ENCODE peak calls at places on chromosomes 1 and 21, in nine cellular contexts. F is uterus, S is fibroblast of mammary gland, D is GM12865, A is AG04450, P is NT2/D1, Y is left lung, T is AG10803, Q is body of pancreas. I is an unnamed sample.
A peak's percentile ranks its signal among the peaks of the same experiment; 100 is the strongest.

GRCh38 chr21:33394260-33394659 is 9.0 kb upstream of the IFNGR2 start:
- DNase-seq in Q (no peak), S (no peak), T (peak; percentile 78), F (no peak), D (peak; percentile 35), P (no peak), A (no peak), Y (no peak), I (no peak)

GRCh38 chr1:104172243-104172681 is 422.6 kb downstream of the AMY1C start:
- DNase-seq in Q (no peak), S (no peak), D (no peak), Y (peak; percentile 67), A (no peak), P (no peak), T (no peak), F (no peak), I (no peak)

GRCh38 chr1:184296466-184297243 is 90.2 kb upstream of the C1orf21 start:
- DNase-seq in P (no peak), Q (peak; percentile 89), F (peak; percentile 91), A (peak; percentile 63), Y (no peak), T (peak; percentile 94), S (peak; percentile 93), D (peak; percentile 40), I (peak; percentile 97)

GRCh38 chr1:178928985-178929384 is 58.1 kb upstream of the ANGPTL1 start:
- DNase-seq in Y (no peak), F (no peak), D (peak; percentile 16), S (no peak), P (peak; percentile 32), Q (no peak), A (no peak), T (no peak), I (peak; percentile 41)

GRCh38 chr1:66752000-66752592 is at the start of gene DYNLT5:
- DNase-seq in P (peak; percentile 33), F (peak; percentile 24), T (peak; percentile 64), D (no peak), Y (peak; percentile 92), A (no peak), Q (peak; percentile 14), S (peak; percentile 67), I (peak; percentile 68)

GRCh38 chr1:73162576-73162975 is 880.2 kb upstream of the NEGR1 start:
- DNase-seq in S (peak; percentile 0), A (no peak), Y (no peak), T (no peak), P (no peak), D (no peak), Q (no peak), F (no peak), I (no peak)

GRCh38 chr1:240189386-240189989 is 97.8 kb downstream of the FMN2 start:
- DNase-seq in Q (peak; percentile 34), Y (no peak), T (peak; percentile 42), F (no peak), P (peak; percentile 32), S (peak; percentile 54), D (peak; percentile 39), A (no peak), I (peak; percentile 54)

GRCh38 chr1:54304518-54304917 is 101.7 kb downstream of the SSBP3 start:
- DNase-seq in A (no peak), P (no peak), Y (no peak), F (no peak), Q (no peak), T (no peak), D (no peak), S (no peak), I (no peak)

GRCh38 chr1:67724928-67725560 is 40.0 kb downstream of the GADD45A start:
- DNase-seq in S (peak; percentile 94), P (no peak), D (no peak), T (peak; percentile 93), Y (no peak), Q (peak; percentile 34), A (no peak), F (peak; percentile 59), I (peak; percentile 95)

GRCh38 chr1:215637041-215637573 is 70.0 kb downstream of the KCTD3 start:
- DNase-seq in A (peak; percentile 79), Q (peak; percentile 54), S (peak; percentile 85), T (peak; percentile 74), D (no peak), Y (no peak), F (no peak), P (no peak), I (peak; percentile 55)

GRCh38 chr21:44527983-44528633 is 11.9 kb downstream of the KRTAP10-1 start:
- DNase-seq in P (no peak), Q (peak; percentile 5), F (peak; percentile 1), A (no peak), T (no peak), S (no peak), Y (peak; percentile 55), D (no peak), I (no peak)

GRCh38 chr1:243483952-243484351 is 228.1 kb downstream of the SDCCAG8 start:
- DNase-seq in P (no peak), D (no peak), A (no peak), Q (no peak), T (no peak), F (no peak), Y (no peak), S (no peak), I (no peak)

GRCh38 chr1:243482237-243483022 is 226.6 kb downstream of the SDCCAG8 start:
- DNase-seq in F (peak; percentile 44), D (no peak), A (no peak), S (peak; percentile 47), T (peak; percentile 91), Y (no peak), Q (no peak), P (no peak), I (peak; percentile 85)

GRCh38 chr1:243487036-243487648 is 231.3 kb downstream of the SDCCAG8 start:
- DNase-seq in S (no peak), P (no peak), A (no peak), D (no peak), T (no peak), Q (no peak), Y (no peak), F (no peak), I (no peak)

GRCh38 chr1:243481101-243481500 is 225.3 kb downstream of the SDCCAG8 start:
- DNase-seq in Y (no peak), S (no peak), A (no peak), P (no peak), T (no peak), F (no peak), Q (no peak), D (no peak), I (no peak)

GRCh38 chr1:243483084-243483845 is 227.4 kb downstream of the SDCCAG8 start:
- DNase-seq in T (no peak), S (no peak), P (peak; percentile 64), F (no peak), D (no peak), Q (no peak), A (no peak), Y (no peak), I (no peak)
- H3K4me3 ChIP-seq in T (peak overlapping the region; percentile 31), S (no peak overlapping the region), P (peak overlapping the region; percentile 57), F (no peak overlapping the region), D (no peak overlapping the region), Q (no peak overlapping the region), A (no peak overlapping the region), Y (peak overlapping the region; percentile 19), I (no peak overlapping the region)

GRCh38 chr1:17189632-17190525 is 15.0 kb upstream of the PADI1 start:
- DNase-seq in Y (no peak), S (peak; percentile 79), F (no peak), T (peak; percentile 98), P (peak; percentile 35), D (no peak), Q (no peak), A (peak; percentile 85), I (peak; percentile 94)

GRCh38 chr1:17191990-17192242 is 13.0 kb upstream of the PADI1 start:
- DNase-seq in Q (no peak), D (no peak), A (no peak), F (no peak), P (no peak), S (no peak), Y (no peak), T (no peak), I (no peak)

GRCh38 chr1:17192394-17193221 is 12.3 kb upstream of the PADI1 start:
- DNase-seq in Q (no peak), T (no peak), F (no peak), Y (no peak), S (no peak), D (no peak), P (no peak), A (no peak), I (peak; percentile 17)

GRCh38 chr1:17188889-17189631 is 15.9 kb upstream of the PADI1 start:
- DNase-seq in S (no peak), Q (no peak), P (no peak), A (no peak), D (no peak), F (no peak), T (no peak), Y (no peak), I (no peak)

GRCh38 chr1:17190526-17190995 is 14.4 kb upstream of the PADI1 start:
- DNase-seq in S (no peak), A (no peak), T (no peak), P (no peak), Y (no peak), D (no peak), Q (no peak), F (no peak), I (no peak)
- H3K4me3 ChIP-seq in S (no peak overlapping the region), A (no peak overlapping the region), T (no peak overlapping the region), P (no peak overlapping the region), Y (no peak overlapping the region), D (no peak overlapping the region), Q (no peak overlapping the region), F (no peak overlapping the region), I (no peak overlapping the region)

DNA sequence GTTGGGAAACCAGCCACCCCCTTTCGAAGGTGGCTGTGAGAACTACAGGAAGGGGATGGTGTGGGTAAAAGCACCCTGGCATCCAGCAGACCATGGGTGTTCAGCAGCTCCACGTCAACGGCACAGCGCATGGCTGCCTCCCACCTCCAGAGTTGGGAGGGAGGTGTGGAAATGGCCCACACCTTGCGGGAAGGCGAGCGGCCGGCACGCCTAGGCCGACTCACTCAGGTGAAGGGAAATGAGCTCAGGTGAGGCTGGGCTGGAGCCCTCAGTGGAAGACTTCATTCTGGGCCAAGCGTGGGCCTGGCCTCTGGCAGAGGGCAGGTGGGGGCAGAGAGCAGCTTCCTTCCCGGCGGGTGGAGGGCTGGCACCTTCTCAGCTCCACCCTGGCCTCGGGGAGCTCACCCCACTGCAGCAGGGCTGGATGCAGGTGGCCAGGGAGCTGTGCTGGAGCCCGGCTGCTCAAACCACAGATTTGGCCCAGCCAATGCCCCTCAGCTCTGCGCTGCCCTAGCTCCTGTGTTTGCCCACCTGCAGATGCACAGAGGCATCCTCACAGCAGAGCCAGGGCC is 24.8 kb upstream of the ALDH4A1 start:
- DNase-seq in F (no peak), S (no peak), D (peak; percentile 45), T (no peak), P (no peak), Y (no peak), Q (no peak), A (no peak), I (no peak)
- H3K4me3 ChIP-seq in F (no peak overlapping the region), S (no peak overlapping the region), D (peak overlapping the region; percentile 56), T (peak overlapping the region; percentile 33), P (no peak overlapping the region), Y (no peak overlapping the region), Q (no peak overlapping the region), A (peak overlapping the region; percentile 32), I (no peak overlapping the region)

DNA sequence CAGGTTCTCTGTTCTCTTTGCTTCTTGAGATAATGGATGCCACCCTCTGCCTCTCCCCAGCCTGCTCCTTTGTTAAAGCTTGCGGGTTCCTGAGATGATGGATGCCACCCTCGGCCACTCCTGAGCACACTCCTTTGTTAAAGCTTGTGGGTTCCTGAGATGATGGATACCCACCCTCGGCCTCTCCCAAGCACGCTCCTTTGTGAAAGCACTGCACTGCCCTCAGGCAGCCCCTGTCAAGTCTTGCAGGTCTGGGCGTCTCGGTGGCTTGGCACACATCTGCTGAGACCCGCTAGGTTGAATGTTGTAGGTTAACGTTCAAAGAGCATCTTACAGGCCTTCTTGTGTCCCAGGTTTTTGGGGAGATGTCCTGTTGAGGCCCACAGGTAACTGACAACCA is 76.6 kb downstream of the SCCPDH start:
- DNase-seq in D (no peak), P (no peak), S (no peak), F (no peak), Q (no peak), Y (no peak), T (no peak), A (no peak), I (no peak)
- H3K4me3 ChIP-seq in D (no peak overlapping the region), P (no peak overlapping the region), S (no peak overlapping the region), F (no peak overlapping the region), Q (no peak overlapping the region), Y (no peak overlapping the region), T (no peak overlapping the region), A (no peak overlapping the region), I (no peak overlapping the region)

I was measured in fibroblast of pulmonary artery.